ENCODE peak calls at places on chromosome 18, in six cellular contexts. One of them, this sample, is unnamed. For H3K4me1, the result is how much of the 10 kb centered on the place peaks cover.

GRCh38 chr18:46502444-46502843 is 154.6 kb downstream of the LOXHD1 start:
- DNase-seq in CD8-positive, alpha-beta memory T cell: no peak
- DNase-seq in right cardiac atrium: no peak
- DNase-seq in upper lobe of right lung: no peak
- DNase-seq in uterus: no peak
- DNase-seq in endothelial cell of umbilical vein: no peak
- DNase-seq in this sample: no peak

GRCh38 chr18:49487711-49488310 is 777 bp upstream of the C18orf32 start:
- DNase-seq in CD8-positive, alpha-beta memory T cell: no peak
- DNase-seq in right cardiac atrium: no peak
- DNase-seq in upper lobe of right lung: no peak
- DNase-seq in uterus: no peak
- DNase-seq in endothelial cell of umbilical vein: no peak
- DNase-seq in this sample: no peak

GRCh38 chr18:10228380-10228779 is 226.1 kb upstream of the APCDD1 start:
- DNase-seq in CD8-positive, alpha-beta memory T cell: no peak
- DNase-seq in right cardiac atrium: no peak
- DNase-seq in upper lobe of right lung: no peak
- DNase-seq in uterus: no peak
- DNase-seq in endothelial cell of umbilical vein: peak
- DNase-seq in this sample: no peak

GRCh38 chr18:79791141-79791972 is 6.4 kb upstream of the KCNG2 start:
- DNase-seq in CD8-positive, alpha-beta memory T cell: no peak
- DNase-seq in right cardiac atrium: peak
- DNase-seq in upper lobe of right lung: peak
- DNase-seq in uterus: no peak
- DNase-seq in endothelial cell of umbilical vein: no peak
- DNase-seq in this sample: no peak

GRCh38 chr18:6629635-6630140 is 99.8 kb upstream of the ARHGAP28 start:
- DNase-seq in CD8-positive, alpha-beta memory T cell: no peak
- DNase-seq in right cardiac atrium: no peak
- DNase-seq in upper lobe of right lung: no peak
- DNase-seq in uterus: no peak
- DNase-seq in endothelial cell of umbilical vein: no peak
- DNase-seq in this sample: no peak

GRCh38 chr18:34098109-34098508 is 126.6 kb downstream of the NOL4 start:
- DNase-seq in CD8-positive, alpha-beta memory T cell: no peak
- DNase-seq in right cardiac atrium: no peak
- DNase-seq in upper lobe of right lung: no peak
- DNase-seq in uterus: no peak
- DNase-seq in endothelial cell of umbilical vein: no peak
- DNase-seq in this sample: no peak

GRCh38 chr18:38718365-38718901 is 1152.8 kb upstream of the CELF4 start:
- DNase-seq in CD8-positive, alpha-beta memory T cell: no peak
- DNase-seq in right cardiac atrium: no peak
- DNase-seq in upper lobe of right lung: no peak
- DNase-seq in uterus: no peak
- DNase-seq in endothelial cell of umbilical vein: no peak
- DNase-seq in this sample: no peak

GRCh38 chr18:62925031-62925688 is 209.8 kb downstream of the PHLPP1 start:
- DNase-seq in CD8-positive, alpha-beta memory T cell: no peak
- DNase-seq in right cardiac atrium: no peak
- DNase-seq in upper lobe of right lung: no peak
- DNase-seq in uterus: no peak
- DNase-seq in endothelial cell of umbilical vein: no peak
- DNase-seq in this sample: no peak

GRCh38 chr18:3453540-3454364 is 3.8 kb downstream of the TGIF1 start:
- DNase-seq in CD8-positive, alpha-beta memory T cell: no peak
- DNase-seq in right cardiac atrium: peak
- DNase-seq in upper lobe of right lung: peak
- DNase-seq in uterus: peak
- DNase-seq in endothelial cell of umbilical vein: peak
- DNase-seq in this sample: peak

GRCh38 chr18:3100498-3101132 is 87.7 kb upstream of the LPIN2 start:
- DNase-seq in CD8-positive, alpha-beta memory T cell: no peak
- DNase-seq in right cardiac atrium: no peak
- DNase-seq in upper lobe of right lung: no peak
- DNase-seq in uterus: no peak
- DNase-seq in endothelial cell of umbilical vein: no peak
- DNase-seq in this sample: no peak

GRCh38 chr18:2134364-2134763 is 436.9 kb downstream of the METTL4 start:
- DNase-seq in CD8-positive, alpha-beta memory T cell: no peak
- DNase-seq in right cardiac atrium: no peak
- DNase-seq in upper lobe of right lung: no peak
- DNase-seq in uterus: no peak
- DNase-seq in endothelial cell of umbilical vein: no peak
- DNase-seq in this sample: no peak

GRCh38 chr18:70411307-70411706 is 122.5 kb downstream of the SOCS6 start:
- DNase-seq in CD8-positive, alpha-beta memory T cell: no peak
- DNase-seq in right cardiac atrium: no peak
- DNase-seq in upper lobe of right lung: no peak
- DNase-seq in uterus: no peak
- DNase-seq in endothelial cell of umbilical vein: no peak
- DNase-seq in this sample: no peak

GRCh38 chr18:9712606-9713005 is 4.5 kb downstream of the RAB31 start:
- DNase-seq in CD8-positive, alpha-beta memory T cell: no peak
- DNase-seq in right cardiac atrium: no peak
- DNase-seq in upper lobe of right lung: no peak
- DNase-seq in uterus: no peak
- DNase-seq in endothelial cell of umbilical vein: no peak
- DNase-seq in this sample: no peak

GRCh38 chr18:23244431-23244830 is 109.1 kb downstream of the CABLES1 start:
- DNase-seq in CD8-positive, alpha-beta memory T cell: no peak
- DNase-seq in right cardiac atrium: no peak
- DNase-seq in upper lobe of right lung: no peak
- DNase-seq in uterus: no peak
- DNase-seq in endothelial cell of umbilical vein: no peak
- DNase-seq in this sample: no peak

GRCh38 chr18:26134110-26134509 is 441 bp downstream of the PSMA8 start:
- DNase-seq in CD8-positive, alpha-beta memory T cell: no peak
- DNase-seq in right cardiac atrium: no peak
- DNase-seq in upper lobe of right lung: no peak
- DNase-seq in uterus: no peak
- DNase-seq in endothelial cell of umbilical vein: no peak
- DNase-seq in this sample: peak

GRCh38 chr18:75981102-75981501 is 513.9 kb downstream of the ZNF516 start:
- DNase-seq in CD8-positive, alpha-beta memory T cell: no peak
- DNase-seq in right cardiac atrium: no peak
- DNase-seq in upper lobe of right lung: no peak
- DNase-seq in uterus: no peak
- DNase-seq in endothelial cell of umbilical vein: no peak
- DNase-seq in this sample: no peak

GRCh38 chr18:79494936-79495335 is 99.2 kb downstream of the NFATC1 start:
- DNase-seq in CD8-positive, alpha-beta memory T cell: no peak
- DNase-seq in right cardiac atrium: peak
- DNase-seq in upper lobe of right lung: peak
- DNase-seq in uterus: peak
- DNase-seq in endothelial cell of umbilical vein: no peak
- DNase-seq in this sample: no peak

GRCh38 chr18:22102948-22103663 is 66.3 kb upstream of the GATA6 start:
- DNase-seq in CD8-positive, alpha-beta memory T cell: no peak
- DNase-seq in right cardiac atrium: no peak
- DNase-seq in upper lobe of right lung: no peak
- DNase-seq in uterus: no peak
- DNase-seq in endothelial cell of umbilical vein: peak
- DNase-seq in this sample: no peak

GRCh38 chr18:1487457-1487856 is 582.8 kb downstream of the ADCYAP1 start:
- DNase-seq in CD8-positive, alpha-beta memory T cell: no peak
- DNase-seq in right cardiac atrium: no peak
- DNase-seq in upper lobe of right lung: no peak
- DNase-seq in uterus: no peak
- DNase-seq in endothelial cell of umbilical vein: no peak
- DNase-seq in this sample: no peak

GRCh38 chr18:23927821-23928746 is 86.5 kb upstream of the TTC39C start:
- DNase-seq in CD8-positive, alpha-beta memory T cell: no peak
- DNase-seq in right cardiac atrium: no peak
- DNase-seq in upper lobe of right lung: no peak
- DNase-seq in uterus: no peak
- DNase-seq in endothelial cell of umbilical vein: no peak
- DNase-seq in this sample: no peak

GRCh38 chr18:13452851-13453524 is 234.4 kb downstream of the LDLRAD4 start:
- DNase-seq in CD8-positive, alpha-beta memory T cell: no peak
- DNase-seq in right cardiac atrium: no peak
- DNase-seq in upper lobe of right lung: no peak
- DNase-seq in uterus: no peak
- DNase-seq in endothelial cell of umbilical vein: no peak
- DNase-seq in this sample: no peak

GRCh38 chr18:50523165-50523564 is 36.7 kb upstream of the MAPK4 start:
- DNase-seq in CD8-positive, alpha-beta memory T cell: no peak
- DNase-seq in right cardiac atrium: no peak
- DNase-seq in upper lobe of right lung: no peak
- DNase-seq in uterus: no peak
- DNase-seq in endothelial cell of umbilical vein: no peak
- DNase-seq in this sample: no peak

GRCh38 chr18:74631242-74632087 is 33.8 kb downstream of the ZNF407 start:
- DNase-seq in CD8-positive, alpha-beta memory T cell: no peak
- DNase-seq in right cardiac atrium: no peak
- DNase-seq in upper lobe of right lung: no peak
- DNase-seq in uterus: no peak
- DNase-seq in endothelial cell of umbilical vein: peak
- DNase-seq in this sample: peak

GRCh38 chr18:74281639-74282358 is 10.0 kb downstream of the CYB5A start:
- DNase-seq in CD8-positive, alpha-beta memory T cell: no peak
- DNase-seq in right cardiac atrium: peak
- DNase-seq in upper lobe of right lung: no peak
- DNase-seq in uterus: no peak
- DNase-seq in endothelial cell of umbilical vein: no peak
- DNase-seq in this sample: no peak

GRCh38 chr18:78939105-78939504 is 40.5 kb upstream of the SALL3 start:
- DNase-seq in CD8-positive, alpha-beta memory T cell: no peak
- DNase-seq in right cardiac atrium: no peak
- DNase-seq in upper lobe of right lung: no peak
- DNase-seq in uterus: no peak
- DNase-seq in endothelial cell of umbilical vein: no peak
- DNase-seq in this sample: no peak

GRCh38 chr18:70024829-70025228 is 77.2 kb upstream of the CD226 start:
- DNase-seq in CD8-positive, alpha-beta memory T cell: no peak
- DNase-seq in right cardiac atrium: no peak
- DNase-seq in upper lobe of right lung: no peak
- DNase-seq in uterus: no peak
- DNase-seq in endothelial cell of umbilical vein: no peak
- DNase-seq in this sample: no peak

GRCh38 chr18:34494359-34494696 is 215.8 kb upstream of the DTNA start:
- DNase-seq in CD8-positive, alpha-beta memory T cell: no peak
- DNase-seq in right cardiac atrium: peak
- DNase-seq in upper lobe of right lung: no peak
- DNase-seq in uterus: no peak
- DNase-seq in endothelial cell of umbilical vein: peak
- DNase-seq in this sample: no peak

GRCh38 chr18:3995476-3996102 is 459.5 kb downstream of the DLGAP1 start:
- DNase-seq in CD8-positive, alpha-beta memory T cell: peak
- DNase-seq in right cardiac atrium: no peak
- DNase-seq in upper lobe of right lung: no peak
- DNase-seq in uterus: peak
- DNase-seq in endothelial cell of umbilical vein: peak
- DNase-seq in this sample: peak

GRCh38 chr18:48034651-48035555 is 104.4 kb upstream of the SMAD2 start:
- DNase-seq in CD8-positive, alpha-beta memory T cell: no peak
- DNase-seq in right cardiac atrium: no peak
- DNase-seq in upper lobe of right lung: peak
- DNase-seq in uterus: peak
- DNase-seq in endothelial cell of umbilical vein: no peak
- DNase-seq in this sample: no peak

GRCh38 chr18:48036191-48036590 is 105.7 kb upstream of the SMAD2 start:
- DNase-seq in CD8-positive, alpha-beta memory T cell: no peak
- DNase-seq in right cardiac atrium: peak
- DNase-seq in upper lobe of right lung: no peak
- DNase-seq in uterus: peak
- DNase-seq in endothelial cell of umbilical vein: no peak
- DNase-seq in this sample: no peak

GRCh38 chr18:48033770-48034650 is 103.6 kb upstream of the SMAD2 start:
- DNase-seq in CD8-positive, alpha-beta memory T cell: no peak
- DNase-seq in right cardiac atrium: peak
- DNase-seq in upper lobe of right lung: peak
- DNase-seq in uterus: peak
- DNase-seq in endothelial cell of umbilical vein: no peak
- DNase-seq in this sample: no peak

GRCh38 chr18:48036641-48037421 is 106.4 kb upstream of the SMAD2 start:
- DNase-seq in CD8-positive, alpha-beta memory T cell: no peak
- DNase-seq in right cardiac atrium: no peak
- DNase-seq in upper lobe of right lung: no peak
- DNase-seq in uterus: peak
- DNase-seq in endothelial cell of umbilical vein: no peak
- DNase-seq in this sample: no peak

GRCh38 chr18:48035556-48035860 is 105.0 kb upstream of the SMAD2 start:
- DNase-seq in CD8-positive, alpha-beta memory T cell: no peak
- DNase-seq in right cardiac atrium: no peak
- DNase-seq in upper lobe of right lung: no peak
- DNase-seq in uterus: no peak
- DNase-seq in endothelial cell of umbilical vein: no peak
- DNase-seq in this sample: no peak
- H3K27ac ChIP-seq in CD8-positive, alpha-beta memory T cell: no peak
- H3K27ac ChIP-seq in right cardiac atrium: no peak
- H3K27ac ChIP-seq in upper lobe of right lung: no peak
- H3K27ac ChIP-seq in uterus: no peak
- H3K27ac ChIP-seq in endothelial cell of umbilical vein: no peak
- H3K27ac ChIP-seq in this sample: no peak

GRCh38 chr18:36628435-36629094 is 200.2 kb downstream of the TPGS2 start:
- DNase-seq in CD8-positive, alpha-beta memory T cell: no peak
- DNase-seq in right cardiac atrium: no peak
- DNase-seq in upper lobe of right lung: no peak
- DNase-seq in uterus: no peak
- DNase-seq in endothelial cell of umbilical vein: no peak
- DNase-seq in this sample: no peak
- H3K4me1 ChIP-seq in CD8-positive, alpha-beta memory T cell: under half
- H3K4me1 ChIP-seq in right cardiac atrium: under half
- H3K4me1 ChIP-seq in upper lobe of right lung: under half
- H3K4me1 ChIP-seq in uterus: under half
- H3K4me1 ChIP-seq in endothelial cell of umbilical vein: under half
- H3K4me1 ChIP-seq in this sample: under half

GRCh38 chr18:44388347-44388746 is 292.3 kb upstream of the SETBP1 start:
- DNase-seq in CD8-positive, alpha-beta memory T cell: no peak
- DNase-seq in right cardiac atrium: no peak
- DNase-seq in upper lobe of right lung: no peak
- DNase-seq in uterus: no peak
- DNase-seq in endothelial cell of umbilical vein: no peak
- DNase-seq in this sample: no peak
- H3K27ac ChIP-seq in CD8-positive, alpha-beta memory T cell: no peak
- H3K27ac ChIP-seq in right cardiac atrium: no peak
- H3K27ac ChIP-seq in upper lobe of right lung: no peak
- H3K27ac ChIP-seq in uterus: no peak
- H3K27ac ChIP-seq in endothelial cell of umbilical vein: no peak
- H3K27ac ChIP-seq in this sample: no peak

DNA sequence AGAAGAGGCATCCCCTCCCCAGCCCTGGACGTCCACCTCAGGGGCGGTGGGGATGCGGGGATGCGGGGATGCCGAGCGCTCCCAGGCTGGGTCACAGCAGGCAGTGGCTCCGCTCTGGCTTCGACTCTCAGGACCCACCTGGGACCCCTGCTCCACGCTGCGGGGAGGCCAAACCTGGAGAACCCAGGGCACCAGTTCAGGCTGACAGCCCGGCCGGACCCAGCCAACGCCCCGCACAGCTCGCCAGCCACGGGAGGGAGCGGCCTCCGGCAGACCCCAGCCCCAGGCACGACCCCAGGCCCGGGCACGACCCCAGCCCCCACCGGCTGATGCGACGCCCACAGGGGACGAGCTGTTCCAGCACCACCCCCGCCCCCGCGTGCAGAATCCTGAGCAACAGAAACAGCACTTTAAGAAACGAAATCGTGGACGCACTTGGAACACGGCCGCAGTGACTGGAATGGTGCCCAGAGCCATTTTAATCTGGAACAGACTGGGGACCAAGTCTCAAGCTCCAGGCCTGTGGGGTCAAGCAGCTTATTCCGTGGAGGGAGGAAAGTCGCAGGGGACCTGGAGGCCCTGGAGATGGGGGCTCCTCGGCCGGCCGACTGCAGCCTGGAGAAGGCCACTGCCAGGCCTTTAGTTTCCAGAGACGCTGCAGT is 74.3 kb downstream of the MBP start:
- DNase-seq in CD8-positive, alpha-beta memory T cell: no peak
- DNase-seq in right cardiac atrium: peak
- DNase-seq in upper lobe of right lung: no peak
- DNase-seq in uterus: peak
- DNase-seq in endothelial cell of umbilical vein: no peak
- DNase-seq in this sample: no peak
- H3K4me1 ChIP-seq in CD8-positive, alpha-beta memory T cell: half or more
- H3K4me1 ChIP-seq in right cardiac atrium: under half
- H3K4me1 ChIP-seq in upper lobe of right lung: half or more
- H3K4me1 ChIP-seq in uterus: under half
- H3K4me1 ChIP-seq in endothelial cell of umbilical vein: under half
- H3K4me1 ChIP-seq in this sample: half or more

This sample was measured in CD4-positive, alpha-beta memory T cell.